ENCODE peak calls at places on chromosomes 7 and 10, in seven cellular contexts. One of them, this sample, is unnamed.

GRCh38 chr7:114412548-114412947 is 2.1 kb upstream of the FOXP2 start:
- DNase-seq in cardiac muscle cell: no peak
- DNase-seq in astrocyte: no peak
- DNase-seq in endothelial cell of umbilical vein: no peak
- DNase-seq in adrenal gland: no peak
- DNase-seq in Panc1: no peak
- DNase-seq in IMR-90: no peak
- DNase-seq in this sample: no peak

GRCh38 chr10:35855155-35855947 is 213.3 kb upstream of the FZD8 start:
- DNase-seq in Panc1: no peak
- DNase-seq in adrenal gland: no peak
- DNase-seq in endothelial cell of umbilical vein: peak; percentile 56
- DNase-seq in astrocyte: no peak
- DNase-seq in cardiac muscle cell: no peak
- DNase-seq in IMR-90: no peak
- DNase-seq in this sample: no peak

GRCh38 chr10:46554166-46554781 is 2.2 kb downstream of the GPRIN2 start:
- DNase-seq in cardiac muscle cell: no peak
- DNase-seq in astrocyte: no peak
- DNase-seq in endothelial cell of umbilical vein: no peak
- DNase-seq in Panc1: no peak
- DNase-seq in IMR-90: no peak
- DNase-seq in adrenal gland: no peak
- DNase-seq in this sample: peak; percentile 70

GRCh38 chr7:99558306-99559275 is at the start of gene ZNF655:
- DNase-seq in cardiac muscle cell: peak; percentile 87
- DNase-seq in endothelial cell of umbilical vein: peak; percentile 61
- DNase-seq in astrocyte: peak; percentile 79
- DNase-seq in Panc1: no peak
- DNase-seq in IMR-90: peak; percentile 85
- DNase-seq in adrenal gland: peak; percentile 97
- DNase-seq in this sample: peak; percentile 97

GRCh38 chr10:69976795-69977546 is 75.7 kb upstream of the MACROH2A2 start:
- DNase-seq in IMR-90: no peak
- DNase-seq in cardiac muscle cell: no peak
- DNase-seq in Panc1: no peak
- DNase-seq in astrocyte: no peak
- DNase-seq in endothelial cell of umbilical vein: no peak
- DNase-seq in adrenal gland: no peak
- DNase-seq in this sample: no peak

GRCh38 chr10:33277135-33277536 is 57.3 kb downstream of the NRP1 start:
- DNase-seq in IMR-90: peak; percentile 47
- DNase-seq in endothelial cell of umbilical vein: peak; percentile 68
- DNase-seq in adrenal gland: peak; percentile 84
- DNase-seq in Panc1: no peak
- DNase-seq in astrocyte: no peak
- DNase-seq in cardiac muscle cell: no peak
- DNase-seq in this sample: no peak

GRCh38 chr7:90752051-90752450 is 155.9 kb downstream of the CDK14 start:
- DNase-seq in astrocyte: peak; percentile 22
- DNase-seq in adrenal gland: no peak
- DNase-seq in Panc1: no peak
- DNase-seq in IMR-90: peak; percentile 64
- DNase-seq in cardiac muscle cell: no peak
- DNase-seq in endothelial cell of umbilical vein: no peak
- DNase-seq in this sample: no peak

GRCh38 chr7:3028767-3029111 is 14.9 kb downstream of the CARD11 start:
- DNase-seq in astrocyte: no peak
- DNase-seq in endothelial cell of umbilical vein: no peak
- DNase-seq in Panc1: no peak
- DNase-seq in adrenal gland: peak; percentile 57
- DNase-seq in cardiac muscle cell: no peak
- DNase-seq in IMR-90: no peak
- DNase-seq in this sample: peak; percentile 8

GRCh38 chr7:36460811-36461429 is 71.3 kb downstream of the ANLN start:
- DNase-seq in endothelial cell of umbilical vein: no peak
- DNase-seq in Panc1: no peak
- DNase-seq in IMR-90: no peak
- DNase-seq in adrenal gland: no peak
- DNase-seq in astrocyte: no peak
- DNase-seq in cardiac muscle cell: no peak
- DNase-seq in this sample: no peak

GRCh38 chr10:123202526-123202925 is 48.3 kb downstream of the BUB3 start:
- DNase-seq in Panc1: no peak
- DNase-seq in endothelial cell of umbilical vein: no peak
- DNase-seq in IMR-90: no peak
- DNase-seq in cardiac muscle cell: no peak
- DNase-seq in astrocyte: no peak
- DNase-seq in adrenal gland: no peak
- DNase-seq in this sample: no peak

GRCh38 chr7:146791344-146792300 is 675.0 kb downstream of the CNTNAP2 start:
- DNase-seq in astrocyte: no peak
- DNase-seq in Panc1: no peak
- DNase-seq in adrenal gland: no peak
- DNase-seq in endothelial cell of umbilical vein: no peak
- DNase-seq in IMR-90: no peak
- DNase-seq in cardiac muscle cell: peak; percentile 40
- DNase-seq in this sample: no peak

GRCh38 chr10:33553951-33554571 is 219.6 kb upstream of the NRP1 start:
- DNase-seq in Panc1: no peak
- DNase-seq in IMR-90: no peak
- DNase-seq in adrenal gland: no peak
- DNase-seq in astrocyte: no peak
- DNase-seq in cardiac muscle cell: no peak
- DNase-seq in endothelial cell of umbilical vein: no peak
- DNase-seq in this sample: no peak

GRCh38 chr7:128885370-128886187 is 22.9 kb downstream of the ATP6V1F start:
- DNase-seq in adrenal gland: no peak
- DNase-seq in IMR-90: no peak
- DNase-seq in cardiac muscle cell: no peak
- DNase-seq in astrocyte: no peak
- DNase-seq in endothelial cell of umbilical vein: no peak
- DNase-seq in Panc1: no peak
- DNase-seq in this sample: no peak

GRCh38 chr7:35253680-35254495 is at the start of gene TBX20:
- DNase-seq in astrocyte: peak; percentile 20
- DNase-seq in Panc1: no peak
- DNase-seq in adrenal gland: peak; percentile 83
- DNase-seq in cardiac muscle cell: peak; percentile 92
- DNase-seq in endothelial cell of umbilical vein: peak; percentile 35
- DNase-seq in IMR-90: peak; percentile 19
- DNase-seq in this sample: no peak

GRCh38 chr7:36182854-36183604 is 30.0 kb downstream of the EEPD1 start:
- DNase-seq in IMR-90: no peak
- DNase-seq in Panc1: no peak
- DNase-seq in adrenal gland: no peak
- DNase-seq in astrocyte: no peak
- DNase-seq in cardiac muscle cell: no peak
- DNase-seq in endothelial cell of umbilical vein: no peak
- DNase-seq in this sample: no peak

GRCh38 chr7:148717266-148717793 is 18.6 kb downstream of the CUL1 start:
- DNase-seq in astrocyte: no peak
- DNase-seq in adrenal gland: no peak
- DNase-seq in Panc1: no peak
- DNase-seq in cardiac muscle cell: no peak
- DNase-seq in endothelial cell of umbilical vein: no peak
- DNase-seq in IMR-90: no peak
- DNase-seq in this sample: no peak

GRCh38 chr7:69256634-69257081 is 341.6 kb upstream of the AUTS2 start:
- DNase-seq in IMR-90: no peak
- DNase-seq in cardiac muscle cell: no peak
- DNase-seq in adrenal gland: peak; percentile 73
- DNase-seq in astrocyte: peak; percentile 69
- DNase-seq in endothelial cell of umbilical vein: no peak
- DNase-seq in Panc1: no peak
- DNase-seq in this sample: peak; percentile 79

GRCh38 chr7:135193615-135194081 is 17.7 kb downstream of the WDR91 start:
- DNase-seq in cardiac muscle cell: peak; percentile 44
- DNase-seq in Panc1: no peak
- DNase-seq in endothelial cell of umbilical vein: no peak
- DNase-seq in astrocyte: peak; percentile 98
- DNase-seq in adrenal gland: peak; percentile 27
- DNase-seq in IMR-90: peak; percentile 97
- DNase-seq in this sample: no peak

GRCh38 chr7:137449016-137449415 is 105.5 kb upstream of the PTN start:
- DNase-seq in cardiac muscle cell: no peak
- DNase-seq in astrocyte: peak; percentile 23
- DNase-seq in IMR-90: no peak
- DNase-seq in endothelial cell of umbilical vein: no peak
- DNase-seq in Panc1: no peak
- DNase-seq in adrenal gland: no peak
- DNase-seq in this sample: no peak

GRCh38 chr10:95395947-95396449 is 105.2 kb upstream of the PDLIM1 start:
- DNase-seq in cardiac muscle cell: no peak
- DNase-seq in astrocyte: no peak
- DNase-seq in endothelial cell of umbilical vein: no peak
- DNase-seq in Panc1: no peak
- DNase-seq in IMR-90: no peak
- DNase-seq in adrenal gland: no peak
- DNase-seq in this sample: peak; percentile 72

GRCh38 chr7:65304175-65304574 is 69.5 kb upstream of the ZNF92 start:
- DNase-seq in astrocyte: no peak
- DNase-seq in adrenal gland: no peak
- DNase-seq in cardiac muscle cell: no peak
- DNase-seq in endothelial cell of umbilical vein: no peak
- DNase-seq in Panc1: no peak
- DNase-seq in IMR-90: no peak
- DNase-seq in this sample: no peak

GRCh38 chr10:117740088-117740487 is 197.5 kb downstream of the EMX2 start:
- DNase-seq in cardiac muscle cell: no peak
- DNase-seq in IMR-90: no peak
- DNase-seq in adrenal gland: no peak
- DNase-seq in endothelial cell of umbilical vein: no peak
- DNase-seq in Panc1: no peak
- DNase-seq in astrocyte: no peak
- DNase-seq in this sample: no peak

GRCh38 chr7:15215611-15216010 is 313.1 kb upstream of the DGKB start:
- DNase-seq in IMR-90: no peak
- DNase-seq in cardiac muscle cell: no peak
- DNase-seq in astrocyte: peak; percentile 5
- DNase-seq in adrenal gland: no peak
- DNase-seq in Panc1: no peak
- DNase-seq in endothelial cell of umbilical vein: no peak
- DNase-seq in this sample: no peak

GRCh38 chr10:93509816-93510215 is 13.4 kb downstream of the CEP55 start:
- DNase-seq in cardiac muscle cell: no peak
- DNase-seq in adrenal gland: no peak
- DNase-seq in astrocyte: no peak
- DNase-seq in endothelial cell of umbilical vein: no peak
- DNase-seq in Panc1: no peak
- DNase-seq in IMR-90: no peak
- DNase-seq in this sample: no peak

GRCh38 chr10:93501650-93502049 is 5.2 kb downstream of the CEP55 start:
- DNase-seq in adrenal gland: no peak
- DNase-seq in Panc1: no peak
- DNase-seq in IMR-90: no peak
- DNase-seq in cardiac muscle cell: no peak
- DNase-seq in astrocyte: no peak
- DNase-seq in endothelial cell of umbilical vein: no peak
- DNase-seq in this sample: no peak

GRCh38 chr10:93503075-93503474 is 6.7 kb downstream of the CEP55 start:
- DNase-seq in adrenal gland: no peak
- DNase-seq in Panc1: no peak
- DNase-seq in astrocyte: no peak
- DNase-seq in IMR-90: no peak
- DNase-seq in endothelial cell of umbilical vein: no peak
- DNase-seq in cardiac muscle cell: peak; percentile 67
- DNase-seq in this sample: no peak

GRCh38 chr10:93505075-93505474 is 8.7 kb downstream of the CEP55 start:
- DNase-seq in IMR-90: no peak
- DNase-seq in adrenal gland: no peak
- DNase-seq in astrocyte: no peak
- DNase-seq in Panc1: no peak
- DNase-seq in endothelial cell of umbilical vein: no peak
- DNase-seq in cardiac muscle cell: no peak
- DNase-seq in this sample: no peak
- H3K4me3 ChIP-seq in IMR-90: no peak overlapping the region
- H3K4me3 ChIP-seq in adrenal gland: no peak overlapping the region
- H3K4me3 ChIP-seq in astrocyte: no peak overlapping the region
- H3K4me3 ChIP-seq in Panc1: no peak overlapping the region
- H3K4me3 ChIP-seq in endothelial cell of umbilical vein: no peak overlapping the region
- H3K4me3 ChIP-seq in cardiac muscle cell: no peak overlapping the region
- H3K4me3 ChIP-seq in this sample: no peak overlapping the region

GRCh38 chr10:15168296-15168780 is at the start of gene NMT2:
- DNase-seq in adrenal gland: peak; percentile 91
- DNase-seq in Panc1: no peak
- DNase-seq in astrocyte: peak; percentile 55
- DNase-seq in IMR-90: no peak
- DNase-seq in endothelial cell of umbilical vein: peak; percentile 81
- DNase-seq in cardiac muscle cell: no peak
- DNase-seq in this sample: peak; percentile 94
- TF ChIP-seq CTCF in adrenal gland: peak; percentile 53
- TF ChIP-seq CTCF in Panc1: peak; percentile 45
- TF ChIP-seq CTCF in astrocyte: no peak
- TF ChIP-seq CTCF in IMR-90: peak; percentile 56
- TF ChIP-seq CTCF in endothelial cell of umbilical vein: no peak
- TF ChIP-seq CTCF in cardiac muscle cell: peak; percentile 39
- TF ChIP-seq CTCF in this sample: no peak

DNA sequence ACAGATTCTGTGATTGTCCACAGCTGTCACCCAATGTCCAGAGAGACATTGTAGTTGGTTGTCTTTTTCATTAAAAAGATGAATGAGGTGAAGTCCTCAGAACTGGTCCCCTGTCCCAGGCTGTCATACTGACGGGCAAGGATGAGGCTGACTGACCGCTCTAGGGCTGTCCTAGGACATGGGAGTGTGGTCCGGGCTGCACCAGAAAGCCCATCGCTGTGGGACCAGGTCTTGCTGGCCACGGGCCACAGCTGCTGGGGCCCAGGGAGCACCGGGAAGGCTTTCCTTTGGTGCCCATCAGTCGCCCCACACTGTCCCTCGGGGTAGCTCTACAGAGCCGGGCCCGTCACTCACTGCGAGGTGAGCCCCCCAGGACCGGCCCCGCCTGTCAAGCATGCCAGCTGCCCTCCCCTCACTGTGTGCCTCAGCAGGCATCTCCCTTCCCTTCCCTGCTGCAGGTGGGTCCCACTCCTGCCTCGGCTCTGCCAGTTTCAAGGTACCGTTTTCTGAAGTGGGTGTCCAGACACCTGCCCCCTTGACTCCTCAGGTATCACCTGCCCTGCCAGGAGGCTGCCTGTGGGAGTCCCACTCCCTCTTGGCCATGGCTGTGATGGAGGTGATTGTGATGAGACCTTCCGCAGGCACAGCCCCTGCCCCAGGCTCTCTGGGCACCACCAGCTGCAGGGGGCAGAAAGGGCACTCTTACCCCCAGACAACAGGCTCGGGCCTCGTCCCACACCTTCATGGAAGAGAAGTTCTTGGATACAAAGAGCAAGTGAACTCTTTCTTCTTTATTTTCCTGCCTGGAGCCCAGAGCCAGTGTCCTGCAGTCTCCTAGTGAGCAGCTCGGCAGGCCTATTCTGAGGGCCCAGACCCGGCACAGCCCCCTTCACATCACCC is 21.7 kb downstream of the LRRC27 start:
- DNase-seq in IMR-90: no peak
- DNase-seq in astrocyte: no peak
- DNase-seq in endothelial cell of umbilical vein: no peak
- DNase-seq in adrenal gland: no peak
- DNase-seq in cardiac muscle cell: no peak
- DNase-seq in Panc1: no peak
- DNase-seq in this sample: no peak
- H3K27ac ChIP-seq in IMR-90: no peak overlapping the region
- H3K27ac ChIP-seq in astrocyte: no peak overlapping the region
- H3K27ac ChIP-seq in endothelial cell of umbilical vein: no peak overlapping the region
- H3K27ac ChIP-seq in adrenal gland: no peak overlapping the region
- H3K27ac ChIP-seq in cardiac muscle cell: no peak overlapping the region
- H3K27ac ChIP-seq in Panc1: no peak overlapping the region
- H3K27ac ChIP-seq in this sample: no peak overlapping the region

GRCh38 chr10:4826788-4827324 is 849 bp downstream of the AKR1E2 start:
- DNase-seq in endothelial cell of umbilical vein: no peak
- DNase-seq in adrenal gland: no peak
- DNase-seq in astrocyte: no peak
- DNase-seq in cardiac muscle cell: no peak
- DNase-seq in IMR-90: no peak
- DNase-seq in Panc1: no peak
- DNase-seq in this sample: peak; percentile 14
- H3K4me3 ChIP-seq in endothelial cell of umbilical vein: peak overlapping the region; percentile 50
- H3K4me3 ChIP-seq in adrenal gland: peak overlapping the region; percentile 48
- H3K4me3 ChIP-seq in astrocyte: peak overlapping the region; percentile 51
- H3K4me3 ChIP-seq in cardiac muscle cell: peak overlapping the region; percentile 38
- H3K4me3 ChIP-seq in IMR-90: peak overlapping the region; percentile 48
- H3K4me3 ChIP-seq in Panc1: peak overlapping the region; percentile 50
- H3K4me3 ChIP-seq in this sample: peak overlapping the region; percentile 78

This sample was measured in coronary artery.